ENCODE peak calls at places on chromosomes 5 and 9, in nine cellular contexts. S is CD8-positive, alpha-beta memory T cell; Q is Karpas-422; P is A549; R is A673; K is SJSA1; T is IMR-90; E is lung; A is aorta. H is an unnamed sample.

GRCh38 chr9:122190597-122191381 is 31.1 kb downstream of the MORN5 start:
- DNase-seq in S (no peak), Q (no peak), P (peak), R (no peak), K (no peak), T (peak), E (peak), A (no peak), H (no peak)

GRCh38 chr5:114018178-114018577 is 343.7 kb upstream of the KCNN2 start:
- DNase-seq in S (no peak), Q (no peak), P (no peak), R (no peak), K (no peak), T (peak), E (no peak), A (no peak), H (no peak)

GRCh38 chr5:152990217-152990616 is 500.3 kb upstream of the GRIA1 start:
- DNase-seq in S (no peak), Q (no peak), P (no peak), R (no peak), K (no peak), T (no peak), E (no peak), A (no peak), H (no peak)

GRCh38 chr5:109316631-109317030 is 93.1 kb downstream of the PJA2 start:
- DNase-seq in S (no peak), Q (no peak), P (peak), R (no peak), K (no peak), T (peak), E (no peak), A (no peak), H (no peak)

GRCh38 chr5:172622091-172623046 is 18.7 kb upstream of the NEURL1B start:
- DNase-seq in S (no peak), Q (no peak), P (no peak), R (no peak), K (no peak), T (no peak), E (no peak), A (no peak), H (no peak)

GRCh38 chr9:13351768-13352386 is 72.4 kb upstream of the MPDZ start:
- DNase-seq in S (no peak), Q (peak), P (peak), R (peak), K (no peak), T (peak), E (no peak), A (no peak), H (no peak)

GRCh38 chr9:1233568-1233967 is 183.4 kb downstream of the DMRT2 start:
- DNase-seq in S (no peak), Q (no peak), P (no peak), R (no peak), K (no peak), T (no peak), E (no peak), A (no peak), H (no peak)

GRCh38 chr9:132670816-132671371 is 630 bp downstream of the GTF3C4 start:
- DNase-seq in S (peak), Q (peak), P (peak), R (peak), K (peak), T (peak), E (no peak), A (no peak), H (peak)

GRCh38 chr9:97747201-97747965 is 50.2 kb upstream of the XPA start:
- DNase-seq in S (no peak), Q (no peak), P (no peak), R (no peak), K (no peak), T (no peak), E (no peak), A (no peak), H (no peak)

GRCh38 chr9:134932656-134933055 is 14.9 kb upstream of the FCN1 start:
- DNase-seq in S (no peak), Q (no peak), P (no peak), R (no peak), K (no peak), T (no peak), E (no peak), A (no peak), H (no peak)

GRCh38 chr5:173925449-173926071 is 37.4 kb downstream of the CPEB4 start:
- DNase-seq in S (peak), Q (peak), P (peak), R (peak), K (no peak), T (peak), E (no peak), A (peak), H (peak)

GRCh38 chr5:114330916-114331531 is 30.8 kb upstream of the KCNN2 start:
- DNase-seq in S (no peak), Q (no peak), P (no peak), R (no peak), K (no peak), T (no peak), E (no peak), A (no peak), H (no peak)

GRCh38 chr5:134642931-134643530 is 5.6 kb upstream of the SEC24A start:
- DNase-seq in S (no peak), Q (no peak), P (no peak), R (no peak), K (no peak), T (no peak), E (no peak), A (no peak), H (no peak)

GRCh38 chr9:126397056-126397455 is 70.4 kb downstream of the MVB12B start:
- DNase-seq in S (peak), Q (peak), P (no peak), R (no peak), K (no peak), T (no peak), E (no peak), A (peak), H (no peak)

GRCh38 chr5:173333900-173334685 is 5.9 kb upstream of the STC2 start:
- DNase-seq in S (no peak), Q (no peak), P (no peak), R (no peak), K (no peak), T (peak), E (no peak), A (no peak), H (no peak)

GRCh38 chr9:27532046-27532445 is 2.4 kb upstream of the MOB3B start:
- DNase-seq in S (no peak), Q (no peak), P (no peak), R (no peak), K (no peak), T (no peak), E (no peak), A (no peak), H (no peak)

GRCh38 chr5:37938861-37939260 is 99.0 kb upstream of the GDNF start:
- DNase-seq in S (no peak), Q (no peak), P (no peak), R (no peak), K (no peak), T (no peak), E (no peak), A (no peak), H (no peak)
- H3K4me3 ChIP-seq in S (no peak), Q (no peak), P (no peak), R (no peak), K (no peak), T (no peak), E (no peak), A (no peak), H (no peak)

GRCh38 chr9:131491001-131491710 is 11.6 kb upstream of the POMT1 start:
- DNase-seq in S (no peak), Q (no peak), P (no peak), R (no peak), K (no peak), T (no peak), E (no peak), A (no peak), H (no peak)
- H3K27ac ChIP-seq in S (no peak), Q (no peak), P (no peak), R (no peak), K (no peak), T (no peak), E (no peak), A (no peak), H (no peak)

GRCh38 chr5:42772265-42772993 is 15.8 kb downstream of the CCDC152 start:
- DNase-seq in S (no peak), Q (no peak), P (no peak), R (no peak), K (no peak), T (no peak), E (no peak), A (peak), H (no peak)
- H3K4me3 ChIP-seq in S (no peak), Q (no peak), P (no peak), R (no peak), K (no peak), T (no peak), E (no peak), A (no peak), H (peak)

GRCh38 chr9:89172398-89172797 is 6.2 kb downstream of the SHC3 start:
- DNase-seq in S (no peak), Q (no peak), P (no peak), R (no peak), K (no peak), T (no peak), E (no peak), A (no peak), H (no peak)

GRCh38 chr9:89168901-89169813 is 9.5 kb downstream of the SHC3 start:
- DNase-seq in S (no peak), Q (no peak), P (no peak), R (no peak), K (no peak), T (no peak), E (no peak), A (no peak), H (no peak)

GRCh38 chr9:89173072-89173471 is 5.5 kb downstream of the SHC3 start:
- DNase-seq in S (no peak), Q (no peak), P (no peak), R (no peak), K (no peak), T (no peak), E (no peak), A (no peak), H (no peak)

GRCh38 chr9:89171693-89172092 is 6.9 kb downstream of the SHC3 start:
- DNase-seq in S (no peak), Q (peak), P (no peak), R (no peak), K (no peak), T (no peak), E (no peak), A (no peak), H (no peak)

GRCh38 chr9:89171231-89171630 is 7.4 kb downstream of the SHC3 start:
- DNase-seq in S (no peak), Q (no peak), P (no peak), R (no peak), K (no peak), T (no peak), E (no peak), A (no peak), H (no peak)
- H3K27ac ChIP-seq in S (no peak), Q (no peak), P (no peak), R (no peak), K (no peak), T (no peak), E (no peak), A (no peak), H (no peak)

H was measured in right cardiac atrium.